ENCODE peak calls at places on chromosomes 7 and 10, in four cellular contexts. Q is choroid plexus epithelial cell; H is effector CD4-positive, alpha-beta T cell; X is globus pallidus. S is an unnamed sample.
A peak's percentile ranks its signal among the peaks of the same experiment; 100 is the strongest.

GRCh38 chr7:44045226-44046014 is 918 bp downstream of the DBNL start:
- DNase-seq in Q (no peak), H (no peak), X (no peak), S (no peak)

GRCh38 chr7:31688347-31688746 is 1.3 kb downstream of the PPP1R17 start:
- DNase-seq in Q (no peak), H (no peak), X (no peak), S (no peak)

GRCh38 chr7:7178081-7178480 is 4.3 kb upstream of the C1GALT1 start:
- DNase-seq in Q (no peak), H (no peak), X (no peak), S (no peak)

GRCh38 chr10:8365935-8366911 is 311.7 kb downstream of the GATA3 start:
- DNase-seq in Q (peak; percentile 68), H (peak; percentile 46), X (no peak), S (no peak)

GRCh38 chr10:102118867-102119266 is 1.3 kb downstream of the LDB1 start:
- DNase-seq in Q (no peak), H (no peak), X (peak; percentile 57), S (no peak)

GRCh38 chr7:55509322-55509721 is 63.0 kb downstream of the VOPP1 start:
- DNase-seq in Q (peak; percentile 93), H (no peak), X (no peak), S (no peak)

GRCh38 chr7:127393370-127394058 is 1.0 kb upstream of the ZNF800 start:
- DNase-seq in Q (peak; percentile 34), H (no peak), X (no peak), S (no peak)

GRCh38 chr7:41333506-41333905 is 369.4 kb downstream of the INHBA start:
- DNase-seq in Q (peak; percentile 88), H (no peak), X (no peak), S (no peak)

GRCh38 chr10:74728225-74728624 is 98.2 kb upstream of the KAT6B start:
- DNase-seq in Q (no peak), H (no peak), X (no peak), S (no peak)

GRCh38 chr7:149156898-149157297 is 9.6 kb downstream of the ZNF398 start:
- DNase-seq in Q (no peak), H (no peak), X (no peak), S (no peak)

GRCh38 chr10:21943633-21944265 is 59.8 kb downstream of the DNAJC1 start:
- DNase-seq in Q (peak; percentile 71), H (no peak), X (no peak), S (no peak)

GRCh38 chr7:28661826-28662225 is 249.5 kb downstream of the CREB5 start:
- DNase-seq in Q (no peak), H (no peak), X (no peak), S (no peak)

GRCh38 chr7:12855036-12855435 is 167.6 kb downstream of the ARL4A start:
- DNase-seq in Q (no peak), H (no peak), X (no peak), S (no peak)

GRCh38 chr7:135260470-135260869 is 26.8 kb downstream of the STRA8 start:
- DNase-seq in Q (no peak), H (no peak), X (no peak), S (no peak)

GRCh38 chr10:60943372-60944158 is 420 bp downstream of the RHOBTB1 start:
- DNase-seq in Q (peak; percentile 62), H (no peak), X (peak; percentile 82), S (no peak)

S was measured in BJ.